ENCODE peak calls at places on chromosomes 12 and 14, in eight cellular contexts. O is neural progenitor cell, R is astrocyte, Z is H1, U is fibroblast of lung, K is SK-N-SH, F is colonic mucosa, W is MM.1S. E is an unnamed sample.
A peak's percentile ranks its signal among the peaks of the same experiment; 100 is the strongest.

GRCh38 chr14:54278087-54278486 is 118.7 kb upstream of the CDKN3 start:
- DNase-seq in W (no peak), F (no peak), Z (no peak), R (no peak), K (no peak), O (no peak), U (no peak), E (no peak)

GRCh38 chr14:54529811-54530210 is 20.1 kb downstream of the CGRRF1 start:
- DNase-seq in R (peak; percentile 42), U (peak; percentile 39), W (no peak), F (peak; percentile 84), K (no peak), Z (no peak), O (no peak), E (no peak)

GRCh38 chr14:50521912-50522341 is 10.4 kb downstream of the MAP4K5 start:
- DNase-seq in Z (no peak), O (no peak), R (peak; percentile 77), F (no peak), K (no peak), W (peak; percentile 66), U (peak; percentile 34), E (no peak)

GRCh38 chr12:62631531-62632520 is 165.2 kb downstream of the MON2 start:
- DNase-seq in K (peak; percentile 89), O (peak; percentile 75), Z (no peak), U (peak; percentile 73), F (peak; percentile 69), W (no peak), R (peak; percentile 88), E (peak; percentile 94)

GRCh38 chr12:92502417-92503028 is 200.3 kb upstream of the PLEKHG7 start:
- DNase-seq in R (no peak), F (no peak), O (no peak), U (peak; percentile 24), K (no peak), W (peak; percentile 50), Z (no peak), E (no peak)

GRCh38 chr12:89344862-89345202 is 7.5 kb downstream of the DUSP6 start:
- DNase-seq in U (no peak), O (no peak), W (peak; percentile 56), K (no peak), F (no peak), R (no peak), Z (no peak), E (no peak)

GRCh38 chr14:20745571-20746358 is at the start of gene EDDM3A:
- DNase-seq in R (no peak), O (no peak), K (no peak), W (no peak), F (no peak), U (no peak), Z (no peak), E (no peak)

GRCh38 chr14:90453401-90453951 is 56.6 kb downstream of the CALM1 start:
- DNase-seq in W (no peak), K (peak; percentile 67), O (no peak), U (peak; percentile 26), F (no peak), R (peak; percentile 23), Z (no peak), E (no peak)

GRCh38 chr12:18148961-18149360 is 59.0 kb upstream of the RERGL start:
- DNase-seq in F (no peak), Z (no peak), K (no peak), U (no peak), O (no peak), R (no peak), W (no peak), E (no peak)

GRCh38 chr14:75969891-75970290 is 11.9 kb downstream of the TGFB3 start:
- DNase-seq in F (no peak), O (no peak), W (no peak), R (no peak), U (no peak), Z (no peak), K (no peak), E (peak; percentile 48)

GRCh38 chr14:89853976-89854693 is 100.4 kb downstream of the EFCAB11 start:
- DNase-seq in U (no peak), R (peak; percentile 81), W (no peak), F (no peak), O (no peak), Z (no peak), K (no peak), E (no peak)

GRCh38 chr14:85607571-85608219 is 77.8 kb downstream of the FLRT2 start:
- DNase-seq in Z (no peak), U (peak; percentile 86), W (no peak), F (no peak), R (peak; percentile 89), K (no peak), O (no peak), E (no peak)

GRCh38 chr14:69901113-69901951 is 22.1 kb downstream of the SMOC1 start:
- DNase-seq in U (peak; percentile 73), R (no peak), F (no peak), K (no peak), O (no peak), Z (no peak), W (no peak), E (no peak)

GRCh38 chr12:108627134-108627920 is 6.4 kb downstream of the SELPLG start:
- DNase-seq in W (peak; percentile 69), K (no peak), Z (no peak), F (no peak), O (no peak), U (no peak), R (no peak), E (no peak)

GRCh38 chr14:89178802-89179201 is 238.2 kb downstream of the FOXN3 start:
- DNase-seq in R (peak; percentile 59), Z (no peak), O (no peak), W (no peak), U (no peak), F (no peak), K (no peak), E (no peak)

GRCh38 chr12:47935196-47935595 is 28.2 kb upstream of the TMEM106C start:
- DNase-seq in R (peak; percentile 66), O (no peak), F (no peak), W (no peak), U (peak; percentile 87), K (peak; percentile 80), Z (no peak), E (peak; percentile 50)

GRCh38 chr14:26528415-26529182 is 69.2 kb downstream of the NOVA1 start:
- DNase-seq in Z (no peak), R (peak; percentile 44), O (no peak), U (peak; percentile 71), W (no peak), K (no peak), F (peak; percentile 20), E (no peak)

GRCh38 chr12:7501031-7501585 is 2.5 kb downstream of the CD163 start:
- DNase-seq in W (no peak), F (no peak), O (no peak), U (no peak), R (peak; percentile 9), Z (no peak), K (no peak), E (no peak)

GRCh38 chr12:58832920-58833319 is 87.4 kb downstream of the LRIG3 start:
- DNase-seq in Z (no peak), F (no peak), R (no peak), O (no peak), W (no peak), U (no peak), K (no peak), E (no peak)

GRCh38 chr12:58833844-58834243 is 86.5 kb downstream of the LRIG3 start:
- DNase-seq in U (no peak), K (no peak), W (no peak), O (no peak), Z (no peak), F (no peak), R (no peak), E (no peak)
- TF ChIP-seq CTCF in U (no peak), K (no peak), W (peak; percentile 7), O (no peak), Z (no peak), F (no peak), R (no peak), E (no peak)

GRCh38 chr12:51023625-51024395 is 2.4 kb downstream of the SLC11A2 start:
- DNase-seq in U (peak; percentile 27), W (no peak), O (no peak), F (no peak), Z (no peak), K (no peak), R (peak; percentile 9), E (no peak)
- H3K9ac ChIP-seq in U (peak overlapping the region; percentile 24), W (peak overlapping the region; percentile 72), O (no peak overlapping the region), F (peak overlapping the region; percentile 37), Z (no peak overlapping the region), K (no peak overlapping the region), R (peak overlapping the region; percentile 88), E (no peak overlapping the region)

GRCh38 chr14:99321955-99322730 is 50.1 kb upstream of the BCL11B start:
- DNase-seq in W (no peak), K (no peak), O (no peak), Z (no peak), F (no peak), U (no peak), R (no peak), E (peak; percentile 45)

GRCh38 chr14:99323603-99324185 is 51.7 kb upstream of the BCL11B start:
- DNase-seq in O (no peak), F (no peak), U (no peak), K (no peak), W (no peak), Z (no peak), R (no peak), E (no peak)

GRCh38 chr14:99324291-99324690 is 52.3 kb upstream of the BCL11B start:
- DNase-seq in Z (no peak), U (no peak), F (no peak), K (no peak), R (no peak), W (no peak), O (no peak), E (no peak)

GRCh38 chr14:99321236-99321925 is 49.4 kb upstream of the BCL11B start:
- DNase-seq in Z (no peak), W (no peak), K (no peak), F (no peak), R (no peak), O (no peak), U (no peak), E (no peak)

DNA sequence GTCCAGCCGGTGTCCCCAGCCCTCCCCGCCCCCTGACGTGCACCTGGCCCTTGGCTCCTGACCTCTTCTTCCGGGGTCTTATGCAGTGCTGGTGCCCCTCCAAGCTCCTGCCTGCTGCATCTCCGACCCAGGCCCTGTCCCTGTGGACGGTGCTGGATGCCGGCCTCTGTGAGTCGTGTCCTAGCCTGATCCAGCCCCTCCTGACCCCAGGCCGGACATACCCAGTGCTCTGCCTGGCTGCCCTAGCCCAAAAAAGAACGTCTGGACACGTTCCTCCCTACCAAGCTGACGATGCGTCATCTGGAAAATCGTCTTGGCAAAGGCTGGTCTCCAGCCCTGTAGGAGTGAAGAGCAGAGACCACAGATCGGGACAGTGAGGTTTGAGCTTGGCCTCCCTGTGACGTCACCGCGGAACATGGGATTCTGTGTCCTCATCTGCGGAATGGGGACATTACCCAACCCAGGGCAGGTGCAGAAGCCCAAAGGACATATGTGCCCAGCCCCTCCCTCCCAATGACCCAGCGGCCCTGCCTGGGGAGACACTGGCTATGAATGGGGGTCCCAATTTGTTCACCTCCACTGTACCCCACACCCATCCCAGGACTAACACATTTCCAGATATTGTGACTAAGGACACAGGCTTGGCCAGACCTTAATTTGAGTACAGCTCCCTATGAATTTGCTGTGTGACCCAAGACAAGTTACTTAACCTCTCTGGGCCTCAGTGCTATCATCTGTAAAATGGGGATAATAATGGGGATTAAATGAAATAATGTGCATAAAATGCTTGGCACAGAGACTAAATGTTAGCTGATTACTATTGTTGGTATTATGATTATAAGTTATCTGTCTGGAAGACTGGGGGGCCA is 51.0 kb upstream of the BCL11B start:
- DNase-seq in U (no peak), K (no peak), Z (no peak), W (no peak), O (no peak), F (no peak), R (no peak), E (peak; percentile 46)
- H3K4me3 ChIP-seq in U (no peak overlapping the region), K (no peak overlapping the region), Z (no peak overlapping the region), W (no peak overlapping the region), O (no peak overlapping the region), F (no peak overlapping the region), R (no peak overlapping the region), E (no peak overlapping the region)

GRCh38 chr12:54824402-54824801 is 29.9 kb upstream of the MUCL1 start:
- DNase-seq in Z (no peak), U (no peak), F (no peak), O (no peak), W (no peak), R (no peak), K (no peak), E (no peak)
- TF ChIP-seq CTCF in Z (no peak), U (no peak), F (no peak), O (peak; percentile 46), W (peak; percentile 37), R (no peak), K (peak; percentile 50), E (peak; percentile 67)